ENCODE peak calls at places on chromosome 15, in five cellular contexts. I, G, C, T and D are unnamed samples.

GRCh38 chr15:66066005-66066404 is 187.5 kb downstream of the MEGF11 start:
- DNase-seq in I (no peak), G (peak), C (no peak), T (no peak), D (no peak)

GRCh38 chr15:81888748-81889479 is 156.9 kb downstream of the MEX3B start:
- DNase-seq in I (no peak), G (no peak), C (no peak), T (no peak), D (peak)

GRCh38 chr15:62153228-62153627 is 11.9 kb downstream of the C2CD4B start:
- DNase-seq in I (no peak), G (no peak), C (no peak), T (no peak), D (no peak)

GRCh38 chr15:87720235-87720634 is 536.3 kb downstream of the NTRK3 start:
- DNase-seq in I (no peak), G (no peak), C (no peak), T (no peak), D (no peak)

GRCh38 chr15:33140326-33140725 is 54.2 kb downstream of the FMN1 start:
- DNase-seq in I (no peak), G (no peak), C (no peak), T (no peak), D (no peak)

GRCh38 chr15:84600331-84600686 is 500 bp upstream of the ZSCAN2 start:
- DNase-seq in I (peak), G (peak), C (peak), T (peak), D (peak)

GRCh38 chr15:90860942-90861675 is 7.3 kb upstream of the FURIN start:
- DNase-seq in I (no peak), G (no peak), C (no peak), T (no peak), D (no peak)

GRCh38 chr15:55628369-55628730 is 40.2 kb upstream of the PYGO1 start:
- DNase-seq in I (no peak), G (no peak), C (no peak), T (no peak), D (no peak)

GRCh38 chr15:98878172-98878571 is 129.4 kb downstream of the PGPEP1L start:
- DNase-seq in I (no peak), G (no peak), C (no peak), T (no peak), D (no peak)

GRCh38 chr15:67660874-67661606 is 118.5 kb downstream of the MAP2K5 start:
- DNase-seq in I (no peak), G (no peak), C (no peak), T (no peak), D (no peak)

GRCh38 chr15:65085990-65086679 is 9.6 kb downstream of the KBTBD13 start:
- DNase-seq in I (no peak), G (no peak), C (no peak), T (peak), D (no peak)

GRCh38 chr15:23447107-23447500 is at the start of gene GOLGA6L2:
- DNase-seq in I (no peak), G (no peak), C (no peak), T (no peak), D (no peak)

GRCh38 chr15:57554063-57554820 is 37.5 kb upstream of the MYZAP start:
- DNase-seq in I (no peak), G (no peak), C (no peak), T (no peak), D (no peak)

GRCh38 chr15:21262851-21263400 is 177.4 kb downstream of the POTEB3 start:
- DNase-seq in I (no peak), G (no peak), C (no peak), T (no peak), D (no peak)

GRCh38 chr15:66472176-66472999 is 25.2 kb downstream of the SNAPC5 start:
- DNase-seq in I (no peak), G (no peak), C (peak), T (no peak), D (no peak)

GRCh38 chr15:57560976-57561711 is 30.6 kb upstream of the MYZAP start:
- DNase-seq in I (peak), G (peak), C (peak), T (peak), D (peak)

GRCh38 chr15:95770191-95770590 is 560.3 kb upstream of the NR2F2 start:
- DNase-seq in I (no peak), G (no peak), C (no peak), T (no peak), D (no peak)

GRCh38 chr15:69762373-69763148 is 309.9 kb downstream of the RPLP1 start:
- DNase-seq in I (no peak), G (no peak), C (no peak), T (no peak), D (no peak)

GRCh38 chr15:73985101-73985873 is 6.8 kb downstream of the STOML1 start:
- DNase-seq in I (no peak), G (no peak), C (no peak), T (no peak), D (no peak)

GRCh38 chr15:58019503-58020376 is 45.8 kb downstream of the ALDH1A2 start:
- DNase-seq in I (no peak), G (no peak), C (no peak), T (no peak), D (no peak)

GRCh38 chr15:38325290-38325990 is 72.8 kb downstream of the SPRED1 start:
- DNase-seq in I (no peak), G (no peak), C (no peak), T (peak), D (no peak)

GRCh38 chr15:99481831-99482230 is 84.0 kb upstream of the MEF2A start:
- DNase-seq in I (no peak), G (no peak), C (no peak), T (no peak), D (no peak)

GRCh38 chr15:26974120-26974780 is 3.3 kb downstream of the GABRG3 start:
- DNase-seq in I (no peak), G (no peak), C (no peak), T (no peak), D (no peak)

GRCh38 chr15:38474155-38474757 is 20.3 kb downstream of the FAM98B start:
- DNase-seq in I (peak), G (no peak), C (no peak), T (no peak), D (peak)

DNA sequence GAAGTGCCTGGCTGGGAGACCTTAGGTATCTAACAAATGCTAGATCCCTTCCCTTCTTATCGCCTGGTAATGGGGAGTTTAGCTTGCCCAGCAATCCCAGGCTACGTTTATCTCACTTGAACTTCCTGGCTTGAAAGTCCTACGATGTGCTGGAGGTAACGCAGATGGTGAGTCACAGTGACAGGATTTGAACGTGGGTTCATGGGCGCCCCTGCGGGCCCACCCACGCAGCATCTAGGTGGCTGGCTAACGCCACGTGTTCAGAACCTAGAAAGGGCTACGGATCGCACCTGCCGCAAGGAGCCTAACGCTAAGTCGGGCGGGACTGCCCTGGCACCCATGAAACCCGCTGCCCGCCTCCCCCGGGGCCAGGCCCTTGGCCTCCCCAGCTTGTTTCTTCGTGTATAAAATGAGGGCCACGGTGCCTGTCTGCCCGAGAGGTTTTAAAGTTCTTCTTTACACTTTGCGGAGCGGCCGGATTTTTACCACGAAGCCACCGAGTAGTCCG is 600 bp upstream of the USP3 start:
- DNase-seq in I (peak), G (no peak), C (peak), T (peak), D (peak)
- TF ChIP-seq POLR2A in I (no peak), G (no peak), C (no peak), T (no peak), D (no peak)

DNA sequence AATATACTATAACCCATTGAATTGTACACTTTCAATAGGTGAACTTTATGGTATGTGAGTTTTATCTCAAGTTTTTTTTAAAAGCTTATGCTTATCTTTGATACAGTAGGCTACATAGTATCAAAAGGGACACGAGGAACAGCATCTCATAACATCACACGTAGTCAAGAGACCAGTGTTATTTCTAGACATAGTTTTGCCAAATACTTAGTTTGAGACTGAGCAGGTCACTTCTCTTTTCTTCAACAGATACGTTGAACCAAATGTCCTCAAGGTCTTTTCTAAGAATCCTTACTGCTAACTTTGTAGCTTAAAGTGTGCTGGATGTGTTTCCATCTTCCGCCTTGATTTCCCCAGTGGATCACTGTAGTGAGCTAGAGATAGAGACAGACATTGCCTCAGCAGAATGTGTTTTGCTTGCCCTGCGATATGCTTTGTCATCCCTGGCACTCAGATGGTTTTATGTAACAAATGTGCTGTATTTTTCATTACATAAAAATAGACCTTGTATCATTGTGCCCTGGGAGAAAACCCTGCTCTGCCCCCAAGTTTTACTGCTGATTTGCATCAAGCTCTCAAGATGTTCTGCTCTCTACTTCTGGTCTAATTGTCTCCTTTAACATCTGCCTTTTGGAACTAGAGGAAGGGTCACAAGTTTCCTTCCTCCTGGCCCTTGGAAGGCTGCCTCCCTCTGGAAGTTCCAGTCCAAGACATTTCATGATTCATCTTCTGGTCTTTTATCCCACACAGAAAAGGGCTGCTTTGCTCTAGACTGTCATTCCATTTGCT is 426.4 kb upstream of the RGMA start:
- DNase-seq in I (no peak), G (no peak), C (no peak), T (no peak), D (no peak)
- TF ChIP-seq POLR2A in I (no peak), G (no peak), C (no peak), T (no peak), D (no peak)

GRCh38 chr15:25060472-25060803 is 105.7 kb downstream of the SNRPN start:
- DNase-seq in I (peak), G (peak), C (no peak), T (no peak), D (no peak)

GRCh38 chr15:25061808-25062550 is 107.2 kb downstream of the SNRPN start:
- DNase-seq in I (peak), G (peak), C (no peak), T (no peak), D (no peak)

GRCh38 chr15:25065286-25065685 is 110.5 kb downstream of the SNRPN start:
- DNase-seq in I (no peak), G (no peak), C (no peak), T (no peak), D (no peak)

GRCh38 chr15:25060996-25061620 is 106.3 kb downstream of the SNRPN start:
- DNase-seq in I (peak), G (peak), C (no peak), T (no peak), D (no peak)

DNA sequence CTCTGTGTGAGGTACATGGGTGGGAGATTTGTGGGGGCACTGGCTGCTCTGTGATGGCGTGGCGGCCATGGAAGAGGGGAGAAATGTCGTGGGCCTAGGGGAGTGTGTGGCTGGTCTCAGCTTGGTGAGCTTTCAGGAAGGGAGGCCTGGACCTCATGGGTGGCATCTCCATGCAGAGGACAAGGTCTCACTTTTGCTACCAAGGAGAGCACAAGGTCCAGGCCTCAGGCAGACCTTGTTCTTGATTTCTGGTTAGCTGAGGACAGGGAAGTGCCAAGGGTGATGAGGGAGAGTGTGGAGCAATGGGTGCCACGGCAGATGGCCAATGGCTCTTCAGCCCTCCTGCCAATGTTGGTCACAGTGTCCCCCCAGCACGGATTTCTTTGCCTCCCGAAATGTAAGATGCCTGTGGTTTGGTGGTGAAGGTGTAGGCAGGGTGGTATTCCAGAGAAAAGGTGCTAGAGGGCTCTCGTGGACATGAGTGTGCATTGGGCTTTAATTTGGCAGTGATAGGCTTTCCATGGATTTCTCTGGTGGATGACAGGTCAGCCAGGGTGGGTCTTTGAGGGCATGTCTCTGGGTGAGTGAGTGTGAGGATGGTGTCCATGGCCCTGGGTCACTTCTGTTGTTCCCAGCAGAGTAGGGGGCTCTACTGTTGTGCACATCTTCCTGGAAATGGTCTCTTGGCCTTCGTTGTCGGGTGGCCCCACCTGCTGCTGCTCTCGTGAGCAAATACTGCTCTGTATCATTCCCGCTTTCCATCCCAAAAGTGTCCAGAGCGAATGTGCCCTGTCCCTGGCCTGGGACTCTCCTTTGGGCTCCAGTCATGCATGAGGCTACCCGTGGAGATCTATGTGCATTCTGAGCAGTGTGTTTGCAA is 108.0 kb downstream of the SNRPN start:
- DNase-seq in I (no peak), G (peak), C (no peak), T (no peak), D (no peak)
- TF ChIP-seq POLR2A in I (no peak), G (no peak), C (no peak), T (no peak), D (no peak)

DNA sequence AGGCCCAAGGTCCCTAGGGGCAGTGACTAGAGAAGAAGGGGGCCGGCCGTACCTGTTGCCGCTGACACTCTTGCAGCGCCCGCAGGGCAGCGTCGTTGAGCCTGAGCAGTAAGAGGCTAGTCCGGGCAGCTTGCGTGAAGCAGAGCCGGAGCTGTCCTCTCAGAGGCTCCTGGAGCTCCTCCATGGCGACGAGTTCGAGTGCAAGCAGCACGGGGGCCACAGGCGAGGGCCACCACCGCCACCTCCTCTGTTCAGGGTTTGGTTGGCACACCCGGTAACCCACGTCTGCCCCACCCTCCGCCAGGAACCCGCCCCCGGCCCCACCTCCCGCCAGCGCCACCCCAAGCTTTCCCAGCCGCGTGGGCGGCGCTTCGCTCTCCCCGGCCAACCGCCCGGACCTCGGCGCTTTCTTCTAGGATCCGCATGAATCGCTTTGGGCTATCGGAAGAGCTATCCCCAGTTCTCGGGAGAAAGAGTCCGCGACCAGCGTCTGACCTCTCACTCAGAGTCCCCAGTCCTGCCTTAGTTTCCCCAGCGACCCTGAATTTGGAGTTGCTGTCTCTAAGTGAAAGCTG is at the start of gene ELL3:
- DNase-seq in I (peak), G (peak), C (peak), T (no peak), D (peak)
- TF ChIP-seq POLR2A in I (peak), G (no peak), C (no peak), T (no peak), D (peak)

GRCh38 chr15:45187894-45188830 is at the start of gene SHF:
- DNase-seq in I (peak), G (peak), C (peak), T (peak), D (peak)
- TF ChIP-seq POLR2A in I (peak), G (no peak), C (peak), T (no peak), D (no peak)

GRCh38 chr15:72271895-72272212 is 500 bp downstream of the PARP6 start:
- DNase-seq in I (no peak), G (no peak), C (no peak), T (no peak), D (no peak)

GRCh38 chr15:72269739-72270138 is 2.6 kb downstream of the PARP6 start:
- DNase-seq in I (no peak), G (no peak), C (no peak), T (no peak), D (no peak)

GRCh38 chr15:72272997-72273352 is 621 bp upstream of the PARP6 start:
- DNase-seq in I (no peak), G (no peak), C (no peak), T (no peak), D (no peak)

GRCh38 chr15:72271221-72271620 is 1.1 kb downstream of the PARP6 start:
- DNase-seq in I (no peak), G (no peak), C (no peak), T (no peak), D (no peak)

GRCh38 chr15:72272213-72272996 is at the start of gene PARP6:
- DNase-seq in I (peak), G (peak), C (peak), T (peak), D (peak)
- TF ChIP-seq POLR2A in I (peak), G (peak), C (no peak), T (no peak), D (peak)

DNA sequence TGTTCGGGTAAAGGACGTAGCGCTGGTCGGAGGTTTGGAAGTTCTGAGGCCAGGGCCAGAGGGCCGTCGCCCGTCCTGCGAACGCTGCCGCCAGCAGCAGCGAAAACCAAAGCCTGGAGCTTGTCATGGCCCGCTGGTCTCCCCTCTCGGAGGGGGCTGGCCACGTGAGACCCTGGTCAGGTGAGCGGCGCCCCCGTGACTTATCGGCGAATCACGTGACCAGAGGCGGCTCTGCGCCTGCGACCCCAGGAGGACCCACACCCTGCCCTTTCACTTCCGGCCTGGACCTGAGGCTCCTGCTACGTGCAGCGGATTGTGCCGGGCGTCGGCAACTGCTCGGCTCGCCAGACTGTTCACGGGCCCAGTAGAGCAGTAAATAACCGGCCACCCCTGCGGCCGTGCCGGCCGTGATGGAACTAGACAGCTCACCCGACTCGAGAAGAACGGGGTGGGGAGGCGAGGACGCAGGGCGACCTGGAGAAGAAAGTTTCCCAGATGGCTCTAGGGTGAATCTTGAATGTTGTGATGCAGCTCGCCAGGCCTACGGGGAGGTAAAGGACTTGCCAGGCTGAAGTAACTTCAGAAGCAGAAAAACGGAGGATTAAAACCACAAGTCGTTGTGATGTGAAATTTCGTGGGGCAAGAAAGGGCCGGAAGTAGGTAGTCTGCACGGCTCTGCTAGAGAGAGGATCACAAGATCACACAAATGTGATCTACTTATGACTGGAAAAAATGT is at the start of gene HEXA:
- DNase-seq in I (peak), G (peak), C (peak), T (peak), D (peak)
- TF ChIP-seq POLR2A in I (peak), G (peak), C (peak), T (peak), D (peak)

DNA sequence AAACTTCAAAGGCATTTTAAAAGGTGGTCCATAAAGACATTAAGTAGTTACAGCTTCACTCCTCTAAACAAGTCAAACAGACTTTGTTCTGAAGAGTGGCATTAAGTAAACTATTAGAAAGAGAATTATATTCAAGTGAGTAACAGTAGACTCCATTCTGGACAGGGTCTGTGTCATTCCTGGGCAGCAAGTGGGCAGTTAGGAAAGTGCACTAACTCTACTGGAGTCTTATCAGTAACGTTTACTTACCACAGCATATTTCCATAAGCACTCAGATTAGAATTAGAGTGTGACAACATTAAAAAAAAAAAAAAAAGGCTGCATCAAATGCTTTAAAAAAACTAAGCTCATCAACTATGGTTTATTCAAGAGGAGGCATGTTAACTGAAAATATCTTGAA is 10.6 kb downstream of the UBR1 start:
- DNase-seq in I (no peak), G (no peak), C (no peak), T (no peak), D (no peak)
- TF ChIP-seq POLR2A in I (no peak), G (no peak), C (no peak), T (no peak), D (no peak)